ENCODE peak calls at places on chromosome 7, in ten cellular contexts. C is lower lobe of right lung; R is OCI-LY7; U is right cardiac atrium; W is stomach; I is cardiac muscle cell; P is iPS DF 6.9; X is heart left ventricle; Q is fibroblast of lung; M is CD8-positive, alpha-beta memory T cell. Z is an unnamed sample. For H3K4me1 and H3K9me3, the result is how much of the 10 kb centered on the place peaks cover.

GRCh38 chr7:7739204-7739603 is 20.8 kb upstream of the RPA3 start:
- DNase-seq in X (no peak), P (no peak), U (no peak), Q (no peak), W (no peak), R (no peak), C (no peak), M (no peak), I (no peak), Z (no peak)

GRCh38 chr7:137816696-137817320 is 30.0 kb downstream of the DGKI start:
- DNase-seq in U (no peak), P (no peak), C (no peak), R (no peak), Q (no peak), M (no peak), W (no peak), I (peak), X (no peak), Z (no peak)

GRCh38 chr7:10022957-10023356 is 950.7 kb upstream of the PHF14 start:
- DNase-seq in I (no peak), C (no peak), R (no peak), Q (peak), X (no peak), P (peak), M (no peak), W (no peak), U (no peak), Z (no peak)

GRCh38 chr7:128841961-128842673 is 11.9 kb downstream of the FLNC start:
- DNase-seq in U (peak), M (peak), P (no peak), W (peak), X (peak), R (peak), C (peak), Q (peak), I (peak), Z (no peak)

GRCh38 chr7:71661671-71662224 is 529.8 kb downstream of the GALNT17 start:
- DNase-seq in W (no peak), U (no peak), X (peak), M (no peak), I (no peak), Q (no peak), C (no peak), P (no peak), R (no peak), Z (no peak)

GRCh38 chr7:151683615-151684407 is 164.1 kb upstream of the RHEB start:
- DNase-seq in M (no peak), U (no peak), R (no peak), C (no peak), X (no peak), P (no peak), Q (no peak), I (no peak), W (no peak), Z (peak)

GRCh38 chr7:47493971-47494370 is 87.9 kb downstream of the TNS3 start:
- DNase-seq in X (no peak), U (no peak), I (no peak), Q (peak), M (no peak), W (no peak), C (no peak), P (no peak), R (no peak), Z (no peak)

GRCh38 chr7:123259759-123260158 is 60.0 kb upstream of the SLC13A1 start:
- DNase-seq in R (no peak), W (no peak), Q (no peak), U (no peak), I (no peak), X (no peak), C (no peak), M (no peak), P (no peak), Z (no peak)

GRCh38 chr7:34036069-34036920 is 131.0 kb downstream of the BMPER start:
- DNase-seq in P (no peak), Q (peak), R (no peak), C (no peak), I (peak), M (no peak), W (peak), X (no peak), U (peak), Z (no peak)

GRCh38 chr7:34059551-34059840 is 154.2 kb downstream of the BMPER start:
- DNase-seq in U (no peak), C (no peak), I (no peak), Q (no peak), R (no peak), P (no peak), X (no peak), M (no peak), W (no peak), Z (no peak)

GRCh38 chr7:40986351-40986873 is 716.5 kb downstream of the INHBA start:
- DNase-seq in X (no peak), I (peak), C (no peak), W (no peak), P (no peak), R (no peak), M (no peak), U (no peak), Q (peak), Z (no peak)

GRCh38 chr7:150941983-150942590 is 36.0 kb downstream of the KCNH2 start:
- DNase-seq in X (peak), C (peak), W (no peak), Q (no peak), U (peak), I (peak), R (peak), M (no peak), P (no peak), Z (peak)

GRCh38 chr7:84317536-84317935 is 122.9 kb upstream of the SEMA3A start:
- DNase-seq in P (no peak), C (no peak), M (no peak), I (peak), U (no peak), W (no peak), Q (peak), X (no peak), R (no peak), Z (no peak)

GRCh38 chr7:120274899-120275298 is 1.9 kb downstream of the KCND2 start:
- DNase-seq in R (no peak), Q (no peak), U (peak), I (no peak), C (peak), W (no peak), P (no peak), X (no peak), M (no peak), Z (no peak)

DNA sequence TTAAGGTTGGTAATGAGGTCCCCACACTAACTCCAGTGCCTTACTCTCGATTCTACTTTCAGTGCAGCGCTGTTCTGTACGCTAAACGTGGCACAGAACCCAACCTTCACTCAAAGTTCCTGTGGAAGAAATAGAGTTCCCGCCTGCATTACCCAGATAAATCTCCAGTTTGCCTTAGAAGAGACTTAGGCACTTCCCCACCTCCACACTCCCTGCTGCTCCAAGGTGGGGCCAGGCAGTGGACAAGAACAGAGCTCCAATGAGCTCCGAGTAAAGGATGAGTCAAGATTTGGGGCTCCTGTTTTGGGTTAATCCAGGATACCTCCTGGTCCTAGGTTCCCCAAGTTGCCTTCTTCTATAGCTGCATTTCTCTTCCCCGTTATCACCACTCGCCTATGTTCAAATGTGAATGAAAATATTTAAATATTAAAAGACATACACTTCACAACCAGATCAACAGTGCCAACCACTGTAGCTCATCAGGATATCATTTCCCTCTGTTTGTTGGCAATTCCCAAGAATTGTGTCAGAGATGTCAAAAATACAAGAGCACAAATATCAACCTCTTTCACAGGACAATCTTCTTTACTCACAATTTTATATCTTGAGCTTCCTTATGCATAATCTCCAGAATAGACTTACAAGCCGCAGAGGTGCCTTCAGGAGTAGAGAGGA is 48.0 kb downstream of the MALSU1 start:
- DNase-seq in Q (peak), P (no peak), M (no peak), R (no peak), C (no peak), W (no peak), U (no peak), X (no peak), I (no peak), Z (no peak)
- H3K4me1 ChIP-seq in Q (under half), P (under half), M (under half), R (under half), C (under half), W (under half), U (under half), X (under half), I (under half), Z (under half)

DNA sequence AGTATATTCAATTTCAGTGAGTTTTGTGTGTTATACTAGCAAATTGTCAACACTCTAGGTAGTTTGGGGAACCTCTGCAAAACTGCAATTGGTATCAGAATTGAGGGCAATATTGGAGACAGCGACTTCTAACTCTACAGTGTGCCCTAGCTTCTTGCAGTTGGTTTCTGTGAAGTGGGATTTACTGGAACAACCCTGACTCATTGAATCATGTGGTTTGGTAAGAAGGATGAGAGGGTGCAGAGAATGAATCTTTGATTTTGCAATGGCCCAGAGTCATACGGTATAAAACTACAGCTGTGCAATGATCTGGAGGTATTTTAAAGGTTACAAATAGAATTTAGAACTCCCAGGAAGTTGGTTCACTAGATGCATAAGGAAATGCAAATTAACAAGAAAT is 129.1 kb upstream of the PPP1R3A start:
- DNase-seq in U (no peak), M (no peak), C (no peak), P (no peak), I (peak), R (no peak), X (no peak), Q (peak), W (no peak), Z (no peak)
- H3K9me3 ChIP-seq in U (under half), M (under half), C (under half), P (under half), I (under half), R (under half), X (under half), Q (under half), W (under half), Z (under half)

DNA sequence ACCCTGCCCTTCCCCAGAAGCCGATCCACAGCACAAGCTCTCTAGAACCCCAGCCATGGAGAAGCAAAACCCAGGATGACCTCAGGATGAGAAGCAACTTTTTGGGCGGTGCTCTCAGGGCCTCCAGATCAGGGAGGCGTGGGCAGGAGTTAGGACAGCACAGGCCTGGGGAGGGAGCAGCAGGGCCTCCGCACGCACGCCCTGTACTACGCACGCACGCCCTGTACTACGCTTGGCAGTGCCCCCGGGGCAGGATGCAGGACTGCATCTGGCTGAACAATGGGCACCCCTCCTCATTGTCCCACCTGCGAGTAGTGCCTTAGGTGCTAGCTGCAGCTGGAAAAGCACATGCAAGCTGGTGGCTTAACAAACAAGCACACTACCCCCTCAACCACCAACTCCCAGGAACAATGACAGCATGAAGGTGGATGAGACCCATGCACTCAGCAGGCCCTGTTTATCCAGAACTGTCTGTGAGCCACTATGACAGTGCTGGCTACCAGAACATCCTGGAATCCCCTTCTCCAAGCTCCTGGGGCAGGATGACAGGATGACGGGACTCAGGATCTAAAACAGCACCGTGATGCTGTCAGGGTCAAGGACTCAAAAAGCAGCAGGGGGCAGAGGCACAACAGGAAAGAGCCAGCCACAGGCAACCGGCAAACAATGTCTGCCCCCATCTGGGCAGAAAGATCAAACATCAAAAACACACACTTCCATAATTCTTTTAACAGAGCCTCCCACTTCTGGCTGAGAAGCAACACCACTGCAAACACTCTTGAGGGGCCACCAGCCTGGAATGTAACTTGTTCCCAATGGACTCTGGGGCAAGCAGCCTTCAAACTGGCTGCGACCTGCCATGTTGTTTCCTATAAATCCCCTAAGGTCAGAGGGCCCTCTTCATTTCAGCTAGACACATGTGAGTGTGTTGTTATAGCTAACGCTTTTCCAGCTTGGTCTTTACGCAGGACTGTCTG is 11.7 kb downstream of the PODXL start:
- DNase-seq in W (no peak), I (peak), Q (peak), X (no peak), C (no peak), R (peak), P (no peak), M (no peak), U (peak), Z (peak)
- H3K4me1 ChIP-seq in W (under half), I (under half), Q (under half), X (under half), C (half or more), R (under half), P (under half), M (under half), U (under half), Z (under half)

GRCh38 chr7:63040966-63041610 is 957.6 kb upstream of the ZNF722 start:
- DNase-seq in Q (no peak), R (no peak), U (no peak), P (no peak), C (no peak), X (no peak), M (no peak), W (no peak), I (no peak), Z (no peak)

GRCh38 chr7:63037242-63037641 is 961.4 kb upstream of the ZNF722 start:
- DNase-seq in P (no peak), I (no peak), M (no peak), W (no peak), X (no peak), U (no peak), Q (no peak), R (no peak), C (no peak), Z (no peak)

GRCh38 chr7:63040336-63040735 is 958.3 kb upstream of the ZNF722 start:
- DNase-seq in M (no peak), X (no peak), I (no peak), U (no peak), C (no peak), Q (no peak), R (no peak), P (no peak), W (no peak), Z (no peak)

GRCh38 chr7:63039882-63040281 is 958.8 kb upstream of the ZNF722 start:
- DNase-seq in W (no peak), U (no peak), P (no peak), M (no peak), X (no peak), I (no peak), R (no peak), Q (no peak), C (no peak), Z (no peak)

DNA sequence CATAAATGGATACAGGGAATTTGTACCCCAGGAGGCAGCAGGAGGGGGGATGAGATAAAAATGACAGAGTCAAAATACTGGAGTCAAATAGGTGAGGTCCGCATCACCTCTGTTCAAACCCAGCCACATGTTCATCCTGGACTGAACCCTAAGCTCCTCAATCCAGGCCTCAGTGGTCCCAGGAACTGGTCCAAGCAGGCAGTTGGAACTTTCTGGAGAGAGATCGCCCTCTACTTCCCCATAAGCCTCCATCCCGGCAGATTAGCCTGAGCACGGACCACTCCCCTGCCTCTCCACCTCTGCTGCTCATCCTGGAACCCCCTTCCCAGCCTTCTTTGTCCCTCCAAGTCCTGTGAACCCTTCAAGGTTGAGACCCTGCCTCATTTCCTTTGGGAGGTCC is 959.7 kb upstream of the ZNF722 start:
- DNase-seq in P (no peak), C (no peak), M (no peak), W (no peak), X (no peak), R (no peak), I (no peak), Q (no peak), U (no peak), Z (no peak)
- H3K9me3 ChIP-seq in P (under half), C (under half), M (under half), W (half or more), X (under half), R (under half), I (under half), Q (under half), U (under half), Z (under half)

GRCh38 chr7:2239242-2239641 is 2.8 kb downstream of the MRM2 start:
- DNase-seq in W (no peak), I (no peak), P (no peak), Q (no peak), C (no peak), M (no peak), U (no peak), X (no peak), R (no peak), Z (no peak)

GRCh38 chr7:2233876-2234275 is 1.1 kb upstream of the MAD1L1 start:
- DNase-seq in P (no peak), Q (peak), C (no peak), R (no peak), W (no peak), M (no peak), I (no peak), X (no peak), U (no peak), Z (no peak)

GRCh38 chr7:2232766-2233520 is at the start of gene MAD1L1:
- DNase-seq in U (peak), R (peak), X (peak), M (peak), C (peak), P (peak), Q (peak), I (peak), W (peak), Z (peak)

GRCh38 chr7:2241580-2242540 is at the start of the genes MRM2 and NUDT1:
- DNase-seq in P (peak), I (peak), M (peak), R (peak), W (peak), C (peak), Q (peak), X (peak), U (peak), Z (peak)

DNA sequence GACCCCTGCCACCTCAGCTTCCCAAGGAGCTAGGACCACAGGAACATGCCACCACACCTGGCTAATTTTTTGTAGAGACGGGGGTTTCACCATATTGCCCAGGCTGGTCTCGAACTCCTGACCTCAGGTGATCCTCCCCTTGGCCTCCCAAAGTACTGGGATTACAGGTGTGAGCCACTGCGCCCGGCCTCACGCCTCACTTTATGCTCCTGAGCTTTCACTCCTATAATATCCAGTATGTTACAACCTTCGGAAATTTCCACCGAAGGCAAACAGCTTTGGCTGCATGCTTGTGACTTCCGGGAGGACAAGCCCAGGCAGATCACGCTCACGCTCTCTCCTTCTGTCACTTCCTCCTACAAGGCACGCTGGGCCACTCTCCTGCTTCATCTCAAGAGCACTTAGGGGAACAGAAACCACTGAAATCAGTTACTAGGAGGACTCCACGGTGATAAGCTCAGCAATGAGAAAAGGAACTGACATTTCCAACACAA is 4.4 kb upstream of the MAD1L1 start:
- DNase-seq in X (peak), M (no peak), R (peak), P (no peak), I (no peak), W (peak), C (peak), Q (no peak), U (peak), Z (no peak)
- H3K4me1 ChIP-seq in X (under half), M (under half), R (under half), P (under half), I (under half), W (under half), C (under half), Q (under half), U (under half), Z (under half)

GRCh38 chr7:27953361-27953760 is 213.4 kb downstream of the TAX1BP1 start:
- DNase-seq in W (no peak), M (no peak), Q (peak), P (no peak), R (no peak), X (no peak), U (no peak), I (no peak), C (no peak), Z (no peak)
- H3K9me3 ChIP-seq in W (under half), M (under half), Q (under half), P (under half), R (under half), X (under half), U (under half), I (under half), C (under half), Z (under half)